ENCODE peak calls at places on chromosomes 11 and 22, in nine cellular contexts. B is substantia nigra, P is fibroblast of villous mesenchyme, S is HEK293T, G is ELR, O is ecto neural progenitor cell, R is Kasumi-1, V is RWPE1, K is iPS-NIHi11. D is an unnamed sample.

GRCh38 chr11:3107608-3108182 is 50.5 kb upstream of the CARS1 start:
- DNase-seq in B (no peak), V (no peak), K (peak), G (no peak), P (no peak), R (no peak), O (peak), S (no peak), D (peak)

GRCh38 chr11:71465054-71465453 is 12.1 kb downstream of the NADSYN1 start:
- DNase-seq in O (no peak), S (no peak), K (no peak), G (no peak), R (no peak), P (no peak), B (peak), V (no peak), D (no peak)

GRCh38 chr11:86245369-86246292 is 1.1 kb downstream of the EED start:
- DNase-seq in R (peak), O (peak), G (peak), B (no peak), V (no peak), P (peak), S (no peak), K (peak), D (no peak)

GRCh38 chr22:32700186-32700882 is 101.2 kb upstream of the TIMP3 start:
- DNase-seq in V (no peak), G (peak), P (peak), O (no peak), K (no peak), B (no peak), R (no peak), S (no peak), D (no peak)

GRCh38 chr22:49765091-49765771 is 62.4 kb downstream of the BRD1 start:
- DNase-seq in O (peak), V (no peak), G (no peak), B (no peak), K (peak), R (no peak), S (no peak), P (no peak), D (no peak)

GRCh38 chr11:94910779-94911178 is 62.6 kb downstream of the CWC15 start:
- DNase-seq in V (no peak), R (no peak), P (peak), S (no peak), K (no peak), B (no peak), G (peak), O (no peak), D (no peak)

GRCh38 chr22:40654522-40655167 is 18.1 kb upstream of the MRTFA start:
- DNase-seq in P (peak), R (peak), B (peak), K (peak), G (peak), V (peak), S (no peak), O (no peak), D (no peak)

GRCh38 chr22:19066531-19067271 is 55.5 kb downstream of the DGCR2 start:
- DNase-seq in K (no peak), O (no peak), V (peak), R (no peak), P (peak), S (no peak), B (no peak), G (peak), D (no peak)

GRCh38 chr11:37712246-37712645 is 1114.2 kb upstream of the RAG2 start:
- DNase-seq in S (no peak), O (no peak), V (no peak), K (peak), B (no peak), P (no peak), R (peak), G (peak), D (no peak)

GRCh38 chr11:45263773-45264172 is 22.4 kb downstream of the SYT13 start:
- DNase-seq in P (no peak), R (no peak), V (no peak), G (no peak), B (no peak), O (no peak), S (no peak), K (no peak), D (no peak)

GRCh38 chr11:32561835-32562234 is 21.8 kb upstream of the EIF3M start:
- DNase-seq in G (no peak), K (no peak), V (no peak), B (no peak), S (no peak), O (no peak), P (no peak), R (no peak), D (no peak)

GRCh38 chr11:134261626-134262488 is 8.5 kb downstream of the ACAD8 start:
- DNase-seq in K (peak), S (peak), V (peak), P (no peak), O (no peak), B (no peak), R (peak), G (peak), D (peak)

GRCh38 chr11:1352696-1353382 is 36.9 kb upstream of the BRSK2 start:
- DNase-seq in S (no peak), R (no peak), G (no peak), V (no peak), B (no peak), P (no peak), K (no peak), O (no peak), D (no peak)

GRCh38 chr11:120211522-120212258 is 858 bp downstream of the OAF start:
- DNase-seq in G (no peak), O (no peak), P (peak), V (peak), B (no peak), R (no peak), S (no peak), K (no peak), D (no peak)

GRCh38 chr22:47781024-47781423 is 1018.6 kb downstream of the TBC1D22A start:
- DNase-seq in O (no peak), K (no peak), P (no peak), V (no peak), R (no peak), S (no peak), B (no peak), G (no peak), D (no peak)